ENCODE peak calls at places on chromosome 13, in five cellular contexts. F is tibial nerve, G is A549, K is H1, E is SK-N-SH. Z is an unnamed sample.

GRCh38 chr13:29922281-29922821 is 71.9 kb upstream of the UBL3 start:
- DNase-seq in F (no peak), G (no peak), K (no peak), E (no peak), Z (no peak)

GRCh38 chr13:60572003-60572792 is 175.2 kb downstream of the TDRD3 start:
- DNase-seq in K (no peak), G (no peak), E (no peak), F (no peak), Z (no peak)

GRCh38 chr13:94967183-94968039 is 255.1 kb upstream of the SOX21 start:
- DNase-seq in G (peak), E (peak), K (no peak), F (no peak), Z (no peak)

GRCh38 chr13:76632388-76633044 is 253.7 kb downstream of the KCTD12 start:
- DNase-seq in K (no peak), E (no peak), G (no peak), F (no peak), Z (no peak)

GRCh38 chr13:75596657-75597182 is 39.4 kb upstream of the LMO7 start:
- DNase-seq in G (no peak), E (no peak), K (no peak), F (no peak), Z (no peak)

GRCh38 chr13:111595791-111596190 is 275.3 kb downstream of the TEX29 start:
- DNase-seq in E (no peak), G (no peak), F (no peak), K (no peak), Z (no peak)

GRCh38 chr13:105035092-105035491 is 1500.4 kb downstream of the EFNB2 start:
- DNase-seq in G (no peak), E (peak), K (no peak), F (no peak), Z (no peak)

GRCh38 chr13:87527036-87527435 is 144.1 kb upstream of the SLITRK5 start:
- DNase-seq in K (no peak), E (no peak), F (no peak), G (no peak), Z (no peak)

GRCh38 chr13:47397739-47398138 is 500.9 kb upstream of the HTR2A start:
- DNase-seq in K (no peak), G (no peak), F (no peak), E (no peak), Z (no peak)

GRCh38 chr13:24274452-24274971 is 34.9 kb upstream of the C1QTNF9 start:
- DNase-seq in E (no peak), K (no peak), F (no peak), G (no peak), Z (peak)

GRCh38 chr13:23865065-23865464 is 24.1 kb downstream of the MIPEP start:
- DNase-seq in K (no peak), E (no peak), F (no peak), G (no peak), Z (no peak)

GRCh38 chr13:57633950-57634828 is 2.6 kb downstream of the PCDH17 start:
- DNase-seq in G (no peak), K (no peak), F (no peak), E (peak), Z (no peak)

GRCh38 chr13:41696163-41697003 is 239.0 kb downstream of the RGCC start:
- DNase-seq in K (peak), G (peak), F (no peak), E (no peak), Z (no peak)

GRCh38 chr13:91539458-91540156 is 141.2 kb downstream of the GPC5 start:
- DNase-seq in G (no peak), K (no peak), E (no peak), F (no peak), Z (no peak)

GRCh38 chr13:53920916-53921315 is 892.3 kb downstream of the OLFM4 start:
- DNase-seq in F (no peak), K (no peak), G (no peak), E (no peak), Z (no peak)

GRCh38 chr13:45055902-45056648 is 64.2 kb upstream of the GTF2F2 start:
- DNase-seq in G (no peak), K (no peak), E (no peak), F (no peak), Z (peak)

GRCh38 chr13:51801631-51802099 is 2.3 kb downstream of the DHRS12 start:
- DNase-seq in F (peak), G (peak), K (no peak), E (peak), Z (peak)

GRCh38 chr13:106102776-106103175 is 432.7 kb downstream of the EFNB2 start:
- DNase-seq in E (no peak), K (no peak), F (no peak), G (no peak), Z (no peak)

GRCh38 chr13:113777311-113778260 is 18.6 kb downstream of the TMEM255B start:
- DNase-seq in K (no peak), F (no peak), G (no peak), E (no peak), Z (no peak)

GRCh38 chr13:50910483-50910805 is 853 bp downstream of the RNASEH2B start:
- DNase-seq in E (peak), G (peak), K (no peak), F (no peak), Z (no peak)

GRCh38 chr13:110911880-110912279 is 3.0 kb downstream of the ANKRD10 start:
- DNase-seq in K (no peak), E (no peak), G (no peak), F (no peak), Z (no peak)

GRCh38 chr13:114115191-114115671 is 17.2 kb downstream of the RASA3 start:
- DNase-seq in F (peak), G (no peak), K (no peak), E (no peak), Z (peak)

GRCh38 chr13:29817604-29818378 is 32.6 kb downstream of the UBL3 start:
- DNase-seq in G (no peak), E (peak), F (no peak), K (no peak), Z (no peak)

GRCh38 chr13:33004454-33004853 is 11.8 kb upstream of the KL start:
- DNase-seq in K (no peak), F (no peak), E (no peak), G (no peak), Z (no peak)

GRCh38 chr13:44243198-44243852 is 130.3 kb upstream of the SERP2 start:
- DNase-seq in F (no peak), K (peak), E (peak), G (no peak), Z (peak)

GRCh38 chr13:95714142-95714832 is 37.3 kb downstream of the DNAJC3 start:
- DNase-seq in F (no peak), K (no peak), E (no peak), G (peak), Z (no peak)

GRCh38 chr13:100399455-100399854 is 189.1 kb downstream of the GGACT start:
- DNase-seq in F (no peak), G (no peak), K (no peak), E (no peak), Z (no peak)

GRCh38 chr13:49995535-49996165 is 1.2 kb upstream of the TRIM13 start:
- DNase-seq in E (peak), K (no peak), G (no peak), F (no peak), Z (no peak)

GRCh38 chr13:59394526-59394925 is 769.2 kb downstream of the DIAPH3 start:
- DNase-seq in K (no peak), F (no peak), G (no peak), E (no peak), Z (no peak)
- H3K27ac ChIP-seq in K (no peak), F (no peak), G (no peak), E (no peak), Z (no peak)

GRCh38 chr13:99255241-99255640 is 2.9 kb downstream of the GPR18 start:
- DNase-seq in F (no peak), E (no peak), K (no peak), G (no peak), Z (no peak)

GRCh38 chr13:99257291-99257690 is 888 bp downstream of the GPR18 start:
- DNase-seq in E (no peak), F (no peak), G (no peak), K (no peak), Z (no peak)

GRCh38 chr13:99256283-99256682 is 1.9 kb downstream of the GPR18 start:
- DNase-seq in F (no peak), K (no peak), G (no peak), E (no peak), Z (no peak)

GRCh38 chr13:99258210-99258860 is at the start of gene GPR18:
- DNase-seq in G (no peak), E (no peak), K (no peak), F (no peak), Z (no peak)

GRCh38 chr13:99256709-99257108 is 1.5 kb downstream of the GPR18 start:
- DNase-seq in G (no peak), K (no peak), F (no peak), E (no peak), Z (no peak)
- H3K4me3 ChIP-seq in G (no peak), K (no peak), F (no peak), E (no peak), Z (peak)

DNA sequence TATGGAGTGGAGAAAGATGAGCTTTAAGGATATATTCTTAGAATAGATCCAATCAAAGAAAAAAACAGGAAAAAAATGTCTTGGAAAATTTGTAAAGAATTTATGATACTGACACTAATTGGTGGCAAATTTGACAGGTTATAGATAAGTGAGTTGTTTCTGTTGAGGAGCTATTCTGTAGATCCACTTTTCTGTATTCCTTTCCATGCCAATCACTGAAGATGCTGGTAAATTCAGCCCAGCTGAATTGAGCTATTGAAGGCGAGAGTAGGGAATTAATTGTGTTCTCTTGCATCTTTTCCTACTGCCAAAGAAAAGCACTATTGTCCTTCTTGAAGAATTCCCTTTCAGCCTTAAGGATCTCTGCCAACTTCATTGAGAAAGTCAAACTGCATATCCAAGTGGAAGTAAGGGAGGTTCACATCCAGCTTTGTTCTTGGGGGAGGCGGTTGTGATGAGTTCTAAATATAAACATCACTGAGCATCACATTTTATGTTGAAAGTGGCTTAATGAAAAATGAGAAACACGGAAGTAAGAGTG is 113.1 kb downstream of the PCDH9 start:
- DNase-seq in G (no peak), K (no peak), E (no peak), F (no peak), Z (no peak)
- TF ChIP-seq EP300 in G (no peak), K (no peak), E (no peak), F (no peak), Z (no peak)

GRCh38 chr13:80473695-80474094 is 132.8 kb upstream of the SPRY2 start:
- DNase-seq in E (no peak), F (no peak), K (no peak), G (peak), Z (no peak)
- H3K27ac ChIP-seq in E (no peak), F (peak), K (no peak), G (peak), Z (no peak)

GRCh38 chr13:36298535-36299068 is 988 bp upstream of the CCDC169 start:
- DNase-seq in E (no peak), G (no peak), F (no peak), K (peak), Z (no peak)
- H3K4me3 ChIP-seq in E (peak), G (no peak), F (peak), K (peak), Z (no peak)

DNA sequence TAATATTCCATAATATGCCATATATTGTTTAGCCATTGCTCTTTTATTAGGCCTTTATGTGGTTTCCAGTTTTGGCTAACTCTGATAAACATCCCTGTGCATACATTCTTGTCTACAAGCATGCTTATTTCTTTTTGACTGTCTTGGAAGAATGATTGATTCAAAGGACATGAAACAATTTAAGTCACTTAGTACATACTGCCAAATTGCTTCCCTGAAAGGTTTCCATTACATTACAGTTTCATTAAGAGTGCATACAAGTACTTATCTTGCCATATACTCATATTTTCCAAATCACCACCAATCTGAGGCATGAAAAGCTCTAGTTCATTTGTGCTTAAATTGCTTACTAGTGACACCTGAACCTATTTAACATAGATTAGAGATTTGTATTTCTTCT is 113.9 kb downstream of the OXGR1 start:
- DNase-seq in G (no peak), K (no peak), F (no peak), E (no peak), Z (no peak)
- TF ChIP-seq EP300 in G (no peak), K (no peak), F (no peak), E (no peak), Z (no peak)

Z was measured in transverse colon.